ENCODE peak calls at places on chromosomes 11 and 22, in seven cellular contexts. X, U, I, G, Y, K and D are unnamed samples.

GRCh38 chr11:9887492-9887891 is 223.6 kb downstream of the SWAP70 start:
- DNase-seq in X (no peak), U (no peak), I (no peak), G (no peak), Y (no peak), K (no peak), D (no peak)

GRCh38 chr22:23098230-23098705 is 27.9 kb downstream of the GNAZ start:
- DNase-seq in X (no peak), U (no peak), I (no peak), G (no peak), Y (no peak), K (no peak), D (no peak)

GRCh38 chr11:126485021-126485781 is 129.7 kb downstream of the ST3GAL4 start:
- DNase-seq in X (no peak), U (no peak), I (no peak), G (no peak), Y (no peak), K (no peak), D (no peak)

GRCh38 chr11:43644626-43645299 is 35.8 kb upstream of the HSD17B12 start:
- DNase-seq in X (no peak), U (no peak), I (no peak), G (no peak), Y (no peak), K (no peak), D (no peak)

GRCh38 chr22:37176464-37177061 is 11.5 kb downstream of the C1QTNF6 start:
- DNase-seq in X (peak; percentile 61), U (peak; percentile 25), I (peak; percentile 79), G (no peak), Y (no peak), K (peak; percentile 62), D (no peak)

GRCh38 chr11:31233425-31233824 is 136.1 kb downstream of the DCDC1 start:
- DNase-seq in X (no peak), U (no peak), I (no peak), G (no peak), Y (no peak), K (no peak), D (no peak)

GRCh38 chr11:67576742-67577475 is 6.7 kb upstream of the GSTP1 start:
- DNase-seq in X (no peak), U (no peak), I (no peak), G (no peak), Y (no peak), K (no peak), D (no peak)

GRCh38 chr11:111001091-111001430 is 244.5 kb upstream of the POU2AF2 start:
- DNase-seq in X (no peak), U (peak; percentile 23), I (peak; percentile 14), G (no peak), Y (no peak), K (no peak), D (peak; percentile 36)

GRCh38 chr22:42955842-42956241 is 59.1 kb downstream of the PACSIN2 start:
- DNase-seq in X (no peak), U (no peak), I (no peak), G (no peak), Y (no peak), K (no peak), D (no peak)

GRCh38 chr11:36034572-36035331 is 90.9 kb downstream of the LDLRAD3 start:
- DNase-seq in X (no peak), U (no peak), I (no peak), G (no peak), Y (no peak), K (no peak), D (peak; percentile 66)

GRCh38 chr11:1102221-1102971 is 27.7 kb downstream of the MUC2 start:
- DNase-seq in X (peak; percentile 23), U (no peak), I (no peak), G (no peak), Y (no peak), K (no peak), D (no peak)

GRCh38 chr11:126102436-126102894 is 39.8 kb upstream of the CDON start:
- DNase-seq in X (peak; percentile 62), U (no peak), I (peak; percentile 37), G (peak; percentile 72), Y (no peak), K (peak; percentile 78), D (no peak)

GRCh38 chr22:33114570-33114969 is 56.4 kb upstream of the SYN3 start:
- DNase-seq in X (no peak), U (no peak), I (no peak), G (no peak), Y (no peak), K (no peak), D (no peak)

GRCh38 chr11:7577226-7577882 is 63.6 kb downstream of the PPFIBP2 start:
- DNase-seq in X (peak; percentile 52), U (peak; percentile 87), I (peak; percentile 40), G (no peak), Y (no peak), K (peak; percentile 39), D (no peak)

GRCh38 chr11:62922653-62923371 is 1.6 kb upstream of the CHRM1 start:
- DNase-seq in X (no peak), U (peak; percentile 80), I (no peak), G (no peak), Y (no peak), K (no peak), D (no peak)

GRCh38 chr11:131584694-131585592 is 214.5 kb downstream of the NTM start:
- DNase-seq in X (no peak), U (peak; percentile 97), I (peak; percentile 15), G (no peak), Y (no peak), K (no peak), D (no peak)

GRCh38 chr11:130216591-130217132 is 57.1 kb downstream of the ST14 start:
- DNase-seq in X (peak; percentile 34), U (no peak), I (no peak), G (peak; percentile 7), Y (no peak), K (peak; percentile 14), D (no peak)

GRCh38 chr22:38923463-38924196 is 33.8 kb upstream of the APOBEC3A start:
- DNase-seq in X (peak; percentile 76), U (peak; percentile 89), I (peak; percentile 63), G (peak; percentile 77), Y (peak; percentile 28), K (peak; percentile 80), D (peak; percentile 34)

GRCh38 chr22:48528221-48528915 is 1299.3 kb downstream of the BRD1 start:
- DNase-seq in X (no peak), U (no peak), I (no peak), G (no peak), Y (no peak), K (peak; percentile 30), D (no peak)

GRCh38 chr11:33944345-33944692 is 52.4 kb upstream of the LMO2 start:
- DNase-seq in X (no peak), U (no peak), I (no peak), G (no peak), Y (no peak), K (no peak), D (no peak)

GRCh38 chr22:44566911-44567310 is 68.9 kb upstream of the RTL6 start:
- DNase-seq in X (no peak), U (no peak), I (no peak), G (no peak), Y (no peak), K (no peak), D (no peak)

GRCh38 chr11:76166314-76166713 is 40.0 kb downstream of the WNT11 start:
- DNase-seq in X (no peak), U (no peak), I (no peak), G (no peak), Y (no peak), K (no peak), D (no peak)

GRCh38 chr11:35013514-35014191 is 97.2 kb downstream of the PDHX start:
- DNase-seq in X (no peak), U (no peak), I (no peak), G (no peak), Y (no peak), K (no peak), D (no peak)

GRCh38 chr11:8095831-8096522 is 15.0 kb downstream of the TUB start:
- DNase-seq in X (no peak), U (no peak), I (no peak), G (no peak), Y (no peak), K (peak; percentile 16), D (no peak)

GRCh38 chr11:48034926-48035876 is 54.8 kb downstream of the PTPRJ start:
- DNase-seq in X (no peak), U (peak; percentile 52), I (peak; percentile 33), G (no peak), Y (peak; percentile 51), K (peak; percentile 40), D (no peak)

GRCh38 chr11:2466869-2467694 is 22.3 kb downstream of the KCNQ1 start:
- DNase-seq in X (no peak), U (peak; percentile 9), I (no peak), G (no peak), Y (no peak), K (peak; percentile 33), D (no peak)

GRCh38 chr22:29870574-29870973 is 12.4 kb upstream of the MTMR3 start:
- DNase-seq in X (no peak), U (no peak), I (no peak), G (no peak), Y (no peak), K (no peak), D (no peak)

GRCh38 chr11:92396133-92396532 is 171.5 kb downstream of the FAT3 start:
- DNase-seq in X (no peak), U (no peak), I (no peak), G (no peak), Y (no peak), K (no peak), D (no peak)

GRCh38 chr11:92401507-92401906 is 176.9 kb downstream of the FAT3 start:
- DNase-seq in X (no peak), U (no peak), I (no peak), G (no peak), Y (no peak), K (no peak), D (no peak)

GRCh38 chr11:92397356-92397755 is 172.7 kb downstream of the FAT3 start:
- DNase-seq in X (no peak), U (no peak), I (no peak), G (no peak), Y (no peak), K (no peak), D (no peak)

GRCh38 chr11:92399702-92400101 is 175.1 kb downstream of the FAT3 start:
- DNase-seq in X (no peak), U (no peak), I (no peak), G (no peak), Y (no peak), K (no peak), D (no peak)
- TF ChIP-seq CTCF in X (no peak), U (no peak), I (peak; percentile 16), G (no peak), Y (no peak), K (no peak), D (no peak)

GRCh38 chr11:124071622-124071948 is 30.5 kb upstream of the OR10G7 start:
- DNase-seq in X (no peak), U (no peak), I (no peak), G (no peak), Y (no peak), K (no peak), D (no peak)
- TF ChIP-seq CTCF in X (no peak), U (no peak), I (peak; percentile 5), G (no peak), Y (no peak), K (no peak), D (no peak)

GRCh38 chr11:128735935-128736610 is 42.2 kb downstream of the FLI1 start:
- DNase-seq in X (no peak), U (no peak), I (no peak), G (no peak), Y (no peak), K (no peak), D (no peak)
- TF ChIP-seq CTCF in X (no peak), U (no peak), I (no peak), G (no peak), Y (no peak), K (no peak), D (no peak)

GRCh38 chr11:17793642-17794170 is 59.1 kb downstream of the KCNC1 start:
- DNase-seq in X (no peak), U (no peak), I (no peak), G (no peak), Y (no peak), K (no peak), D (no peak)
- TF ChIP-seq CTCF in X (no peak), U (no peak), I (no peak), G (no peak), Y (no peak), K (no peak), D (no peak)